ENCODE peak calls at places on chromosomes 1 and 21, in four cellular contexts. P is IMR-90, N is H9, L is mesendoderm. B is an unnamed sample.

GRCh38 chr21:8994640-8995511 is 1526.5 kb upstream of the TPTE start:
- DNase-seq in L (no peak), N (no peak), P (no peak), B (no peak)

GRCh38 chr1:230068952-230069684 is 2.1 kb downstream of the GALNT2 start:
- DNase-seq in N (no peak), P (no peak), L (peak; percentile 32), B (no peak)

GRCh38 chr21:46334351-46335140 is 10.6 kb downstream of the PCNT start:
- DNase-seq in L (no peak), P (no peak), N (no peak), B (no peak)

GRCh38 chr1:56820755-56821461 is 1.7 kb upstream of the FYB2 start:
- DNase-seq in N (peak; percentile 89), L (peak; percentile 92), P (peak; percentile 79), B (peak; percentile 99)

GRCh38 chr1:117501275-117501674 is 104.6 kb upstream of the TENT5C start:
- DNase-seq in N (no peak), P (peak; percentile 91), L (no peak), B (no peak)

GRCh38 chr1:54310439-54311328 is 95.5 kb downstream of the SSBP3 start:
- DNase-seq in P (peak; percentile 39), L (peak; percentile 89), N (peak; percentile 86), B (no peak)

GRCh38 chr1:83927061-83927460 is 71.9 kb downstream of the TTLL7 start:
- DNase-seq in L (no peak), P (no peak), N (no peak), B (no peak)

GRCh38 chr1:29823536-29823935 is 587.2 kb downstream of the PTPRU start:
- DNase-seq in L (no peak), P (no peak), N (no peak), B (no peak)

GRCh38 chr1:200925821-200926220 is 31.1 kb downstream of the INAVA start:
- DNase-seq in N (no peak), P (peak; percentile 23), L (no peak), B (no peak)

GRCh38 chr1:154765970-154766369 is 104.1 kb downstream of the KCNN3 start:
- DNase-seq in N (peak; percentile 67), P (peak; percentile 34), L (peak; percentile 74), B (no peak)

GRCh38 chr1:209398330-209398991 is 185.1 kb upstream of the CAMK1G start:
- DNase-seq in N (peak; percentile 52), P (peak; percentile 88), L (peak; percentile 94), B (no peak)

GRCh38 chr21:45615145-45615711 is 28.3 kb upstream of the PCBP3 start:
- DNase-seq in P (peak; percentile 31), L (no peak), N (peak; percentile 20), B (no peak)

GRCh38 chr1:218815076-218815475 is 358.6 kb upstream of the LYPLAL1 start:
- DNase-seq in L (no peak), P (no peak), N (no peak), B (no peak)

GRCh38 chr1:121417289-121417955 is 232.6 kb downstream of the SRGAP2C start:
- DNase-seq in P (no peak), N (no peak), L (peak; percentile 40), B (no peak)

GRCh38 chr1:25442178-25442577 is 11.5 kb downstream of the MACO1 start:
- DNase-seq in P (peak; percentile 58), N (no peak), L (peak; percentile 38), B (no peak)

GRCh38 chr1:44500181-44501021 is 95.3 kb downstream of the RNF220 start:
- DNase-seq in P (no peak), N (peak; percentile 79), L (peak; percentile 87), B (peak; percentile 80)

GRCh38 chr1:178513278-178513983 is 522 bp downstream of the TEX35 start:
- DNase-seq in L (peak; percentile 42), P (peak; percentile 17), N (no peak), B (no peak)

GRCh38 chr1:201753492-201753891 is 75.5 kb upstream of the IPO9 start:
- DNase-seq in L (no peak), P (peak; percentile 41), N (no peak), B (no peak)

GRCh38 chr21:19566975-19567374 is 1163.4 kb upstream of the TMPRSS15 start:
- DNase-seq in P (no peak), N (no peak), L (no peak), B (no peak)

GRCh38 chr1:37143818-37144217 is 109.5 kb upstream of the GRIK3 start:
- DNase-seq in N (no peak), P (no peak), L (peak; percentile 40), B (no peak)

GRCh38 chr1:64469977-64470669 is at the start of gene CACHD1:
- DNase-seq in L (peak; percentile 89), N (peak; percentile 82), P (peak; percentile 70), B (peak; percentile 85)

GRCh38 chr1:227940791-227941241 is 6.9 kb downstream of the WNT9A start:
- DNase-seq in N (no peak), P (no peak), L (no peak), B (no peak)

GRCh38 chr1:71944006-71944405 is 338.3 kb downstream of the NEGR1 start:
- DNase-seq in N (no peak), P (no peak), L (no peak), B (no peak)

GRCh38 chr1:21383785-21384401 is 56.0 kb upstream of the NBPF3 start:
- DNase-seq in P (no peak), N (no peak), L (peak; percentile 21), B (no peak)

GRCh38 chr1:40980068-40980452 is 564 bp downstream of the CTPS1 start:
- DNase-seq in L (no peak), N (no peak), P (no peak), B (no peak)
- H3K4ac ChIP-seq in L (peak overlapping the region; percentile 90), N (no peak overlapping the region), P (peak overlapping the region; percentile 42), B (peak overlapping the region; percentile 69)

GRCh38 chr1:4127595-4128140 is 227.6 kb upstream of the C1orf174 start:
- DNase-seq in L (no peak), P (no peak), N (no peak), B (no peak)

GRCh38 chr1:4131734-4132133 is 231.7 kb upstream of the C1orf174 start:
- DNase-seq in P (no peak), L (no peak), N (no peak), B (no peak)

GRCh38 chr1:4128616-4129015 is 228.5 kb upstream of the C1orf174 start:
- DNase-seq in P (no peak), L (no peak), N (no peak), B (no peak)

GRCh38 chr1:4130096-4130495 is 230.0 kb upstream of the C1orf174 start:
- DNase-seq in P (no peak), L (no peak), N (no peak), B (no peak)

DNA sequence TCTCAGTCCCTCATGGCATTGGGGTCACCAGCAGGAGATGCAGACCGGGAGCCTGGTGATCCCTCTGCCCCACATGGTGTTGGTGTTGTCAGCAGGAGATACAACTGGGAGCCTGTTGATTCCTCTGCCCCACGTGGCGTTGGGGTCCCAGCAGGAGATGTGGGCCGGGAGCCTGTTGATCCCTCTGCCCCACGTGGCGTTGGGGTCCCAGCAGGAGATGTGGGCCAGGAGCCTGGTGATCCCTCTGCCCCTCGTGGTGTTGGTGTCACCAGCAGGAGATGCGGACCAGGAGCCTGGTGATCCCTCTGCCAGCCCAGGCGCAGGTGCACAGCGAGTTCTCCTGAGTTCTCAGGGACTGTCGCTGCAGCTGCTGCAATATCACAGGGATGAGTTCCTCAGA is 229.6 kb upstream of the C1orf174 start:
- DNase-seq in L (no peak), P (no peak), N (no peak), B (no peak)
- H3K4ac ChIP-seq in L (no peak overlapping the region), P (no peak overlapping the region), N (no peak overlapping the region), B (no peak overlapping the region)

GRCh38 chr21:38182370-38182985 is 74.3 kb upstream of the KCNJ15 start:
- DNase-seq in N (no peak), P (no peak), L (no peak), B (no peak)
- H3K4ac ChIP-seq in N (no peak overlapping the region), P (no peak overlapping the region), L (no peak overlapping the region), B (no peak overlapping the region)

GRCh38 chr1:55374801-55375616 is 159.8 kb upstream of the USP24 start:
- DNase-seq in N (no peak), L (no peak), P (no peak), B (no peak)
- H3K4ac ChIP-seq in N (no peak overlapping the region), L (no peak overlapping the region), P (peak overlapping the region; percentile 57), B (no peak overlapping the region)

GRCh38 chr1:203999618-204000017 is 73.3 kb upstream of the SOX13 start:
- DNase-seq in P (peak; percentile 33), L (no peak), N (no peak), B (no peak)

GRCh38 chr1:203996126-203996525 is 76.8 kb upstream of the SOX13 start:
- DNase-seq in P (no peak), N (peak; percentile 86), L (peak; percentile 91), B (peak; percentile 56)

GRCh38 chr1:204003536-204003935 is 69.4 kb upstream of the SOX13 start:
- DNase-seq in P (no peak), N (no peak), L (no peak), B (no peak)

GRCh38 chr1:204001166-204001901 is 71.6 kb upstream of the SOX13 start:
- DNase-seq in L (no peak), N (no peak), P (no peak), B (no peak)
- H3K4ac ChIP-seq in L (no peak overlapping the region), N (no peak overlapping the region), P (no peak overlapping the region), B (no peak overlapping the region)

GRCh38 chr1:1374861-1375662 is at the start of gene AURKAIP1:
- DNase-seq in N (peak; percentile 99), P (peak; percentile 100), L (peak; percentile 100), B (peak; percentile 94)
- H3K4ac ChIP-seq in N (no peak within 1 kb of the TSS), P (peak within 1 kb of the TSS; percentile 56), L (peak within 1 kb of the TSS; percentile 36), B (no peak within 1 kb of the TSS)

GRCh38 chr1:59013276-59013927 is 229.6 kb upstream of the JUN start:
- DNase-seq in P (peak; percentile 36), N (peak; percentile 58), L (peak; percentile 69), B (peak; percentile 34)
- H3K4ac ChIP-seq in P (peak overlapping the region; percentile 96), N (no peak overlapping the region), L (no peak overlapping the region), B (no peak overlapping the region)

GRCh38 chr1:206696812-206697585 is 12.3 kb downstream of the MAPKAPK2 start:
- DNase-seq in N (no peak), P (no peak), L (no peak), B (no peak)
- H3K4ac ChIP-seq in N (no peak overlapping the region), P (no peak overlapping the region), L (no peak overlapping the region), B (peak overlapping the region; percentile 10)

B was measured in H1.